ENCODE peak calls at places on chromosomes 6 and 20, in seven cellular contexts. P is GM12878, T is HepG2, Z is GM12892, W is SK-N-SH, N is K562, V is H1. D is an unnamed sample.

GRCh38 chr6:137218917-137219663 is at the start of gene IFNGR1:
- DNase-seq in T (peak), P (peak), W (peak), Z (peak), V (peak), N (peak), D (peak)

GRCh38 chr6:43669050-43669921 is 18.3 kb downstream of the MRPS18A start:
- DNase-seq in N (peak), Z (no peak), V (no peak), W (peak), P (no peak), T (no peak), D (no peak)

GRCh38 chr6:124885171-124885570 is 77.1 kb upstream of the RNF217 start:
- DNase-seq in P (no peak), V (no peak), Z (no peak), W (no peak), N (no peak), T (no peak), D (no peak)

GRCh38 chr6:44078795-44079671 is 48.2 kb downstream of the MRPL14 start:
- DNase-seq in P (no peak), Z (peak), T (peak), V (no peak), W (peak), N (peak), D (no peak)

GRCh38 chr6:43013020-43013842 is 515 bp downstream of the MEA1 start:
- DNase-seq in Z (no peak), V (no peak), T (no peak), W (no peak), P (no peak), N (peak), D (peak)

GRCh38 chr6:15631380-15631913 is 31.4 kb downstream of the DTNBP1 start:
- DNase-seq in P (no peak), Z (no peak), N (no peak), V (no peak), W (peak), T (peak), D (no peak)

GRCh38 chr6:41698350-41698781 is 37.0 kb downstream of the TFEB start:
- DNase-seq in T (no peak), N (no peak), W (peak), Z (no peak), V (no peak), P (no peak), D (no peak)

GRCh38 chr6:108168026-108168463 is 2.2 kb downstream of the NR2E1 start:
- DNase-seq in P (no peak), Z (no peak), T (no peak), W (no peak), N (no peak), V (no peak), D (no peak)

GRCh38 chr6:47007657-47008396 is 34.3 kb downstream of the ADGRF1 start:
- DNase-seq in Z (no peak), N (no peak), W (no peak), P (no peak), V (no peak), T (no peak), D (no peak)

GRCh38 chr6:12545837-12546658 is 170.5 kb upstream of the PHACTR1 start:
- DNase-seq in Z (no peak), T (no peak), V (no peak), N (no peak), W (no peak), P (no peak), D (no peak)

GRCh38 chr6:32112436-32112980 is 3.4 kb upstream of the TNXB start:
- DNase-seq in Z (no peak), N (no peak), V (no peak), W (no peak), P (no peak), T (no peak), D (no peak)

GRCh38 chr6:24743265-24743943 is 24.4 kb upstream of the C6orf62 start:
- DNase-seq in W (no peak), N (peak), T (no peak), V (no peak), Z (peak), P (peak), D (no peak)

GRCh38 chr20:36483919-36484808 is 57.2 kb upstream of the MYL9 start:
- DNase-seq in P (no peak), W (peak), T (no peak), V (no peak), N (no peak), Z (no peak), D (no peak)

DNA sequence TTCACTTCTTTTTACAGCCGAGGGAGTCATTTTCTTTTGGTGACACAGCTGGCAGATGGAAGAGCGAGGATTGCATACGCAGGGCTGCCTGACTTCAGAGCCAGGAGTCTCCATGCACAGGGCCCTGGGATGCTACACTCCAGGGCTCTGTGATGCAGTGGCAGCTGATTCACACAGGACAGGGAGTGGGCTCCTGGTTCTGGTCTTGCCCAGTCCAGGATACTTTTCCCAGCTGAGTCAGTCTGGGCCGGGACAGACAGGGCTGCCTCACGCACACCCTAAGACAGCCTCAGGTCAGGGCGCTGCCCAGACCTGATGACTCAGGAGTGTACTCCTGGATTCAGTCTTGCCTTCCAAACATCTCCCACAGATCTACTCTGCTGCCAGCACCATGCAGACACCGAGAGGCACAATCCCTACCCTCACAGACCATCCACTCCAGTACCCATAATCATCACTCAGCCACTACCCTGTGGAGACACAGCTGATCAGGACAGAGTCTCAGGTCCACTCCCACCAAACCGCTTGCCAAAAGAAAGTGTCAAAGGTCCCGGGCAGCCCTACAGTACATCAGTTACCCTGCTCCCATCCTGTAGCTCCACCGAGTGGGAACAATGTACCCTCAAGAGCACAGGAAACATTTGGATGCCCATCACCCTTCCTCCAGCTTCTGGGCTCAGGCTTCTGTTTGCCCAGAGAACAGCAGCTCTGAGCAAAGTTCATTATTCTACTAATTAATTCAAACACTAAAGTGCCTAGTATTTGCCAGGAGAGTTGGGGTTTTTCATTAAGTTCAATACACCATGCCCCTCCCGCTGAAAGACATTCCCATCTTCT is 11.5 kb downstream of the SDC4 start:
- DNase-seq in T (peak), Z (no peak), W (no peak), N (no peak), V (no peak), P (no peak), D (no peak)
- TF ChIP-seq TAF1 in T (no peak), Z (no peak), W (no peak), N (no peak), V (no peak), P (no peak), D (no peak)

DNA sequence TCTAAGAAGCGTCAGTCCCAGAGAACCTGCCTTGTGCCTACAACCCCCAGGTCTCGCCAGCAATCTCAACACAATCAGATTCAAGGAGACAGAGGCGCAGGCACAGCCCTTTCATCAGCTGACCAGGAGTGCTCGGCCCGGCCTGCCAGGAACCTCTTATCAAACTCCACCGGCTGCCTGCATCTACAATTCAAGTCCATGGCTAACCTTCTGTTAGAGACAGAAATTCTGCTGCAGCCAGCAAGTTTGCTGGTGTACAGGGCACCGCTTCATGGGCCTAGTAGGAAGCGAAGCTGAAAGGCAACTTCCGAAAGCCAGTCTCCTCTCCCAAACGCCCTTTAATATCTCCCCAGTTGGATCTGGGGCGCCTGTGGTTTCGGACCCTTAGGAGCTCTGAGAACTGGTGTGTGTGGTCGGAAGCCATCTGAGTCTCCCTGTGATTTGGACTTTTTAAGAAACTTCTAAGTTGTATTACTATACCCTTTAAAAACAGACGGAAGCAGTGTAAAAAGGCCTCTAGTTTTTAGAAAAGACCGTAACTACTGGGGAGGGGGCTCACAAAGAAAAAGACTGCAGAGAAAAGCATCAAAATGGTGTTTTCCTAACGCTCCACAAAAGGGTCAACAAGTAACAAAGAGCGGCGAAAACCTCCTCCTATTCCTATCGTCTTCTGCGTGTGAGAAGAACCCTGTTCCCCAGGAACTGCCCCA is 1.7 kb downstream of the EZR start:
- DNase-seq in V (no peak), N (peak), Z (no peak), P (no peak), W (peak), T (peak), D (no peak)
- TF ChIP-seq TAF1 in V (no peak), N (no peak), Z (no peak), P (no peak), W (no peak), T (no peak), D (peak)

DNA sequence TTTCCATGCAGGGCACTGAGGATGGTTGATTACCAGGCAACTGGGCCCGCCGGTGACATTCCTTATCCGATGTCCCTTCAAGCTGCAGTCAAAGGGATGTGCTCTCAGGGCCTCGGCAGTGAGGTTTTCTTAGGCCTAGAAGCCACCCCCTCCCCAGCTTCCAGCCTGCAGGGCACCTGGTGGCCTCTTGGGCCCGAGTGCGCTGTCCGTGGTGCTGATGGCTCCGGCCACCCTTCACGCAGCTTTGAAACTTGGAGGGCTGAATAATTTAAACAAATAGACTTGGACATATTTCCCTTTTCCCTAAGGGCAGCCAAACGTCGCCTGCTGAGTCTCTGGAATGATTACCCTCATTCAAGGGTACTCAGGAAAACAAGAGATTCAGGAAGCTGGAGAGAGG is 8.9 kb upstream of the MLN start:
- DNase-seq in V (peak), N (peak), W (peak), T (peak), P (no peak), Z (peak), D (peak)
- TF ChIP-seq TAF1 in V (no peak), N (no peak), W (no peak), T (no peak), P (no peak), Z (no peak), D (no peak)

DNA sequence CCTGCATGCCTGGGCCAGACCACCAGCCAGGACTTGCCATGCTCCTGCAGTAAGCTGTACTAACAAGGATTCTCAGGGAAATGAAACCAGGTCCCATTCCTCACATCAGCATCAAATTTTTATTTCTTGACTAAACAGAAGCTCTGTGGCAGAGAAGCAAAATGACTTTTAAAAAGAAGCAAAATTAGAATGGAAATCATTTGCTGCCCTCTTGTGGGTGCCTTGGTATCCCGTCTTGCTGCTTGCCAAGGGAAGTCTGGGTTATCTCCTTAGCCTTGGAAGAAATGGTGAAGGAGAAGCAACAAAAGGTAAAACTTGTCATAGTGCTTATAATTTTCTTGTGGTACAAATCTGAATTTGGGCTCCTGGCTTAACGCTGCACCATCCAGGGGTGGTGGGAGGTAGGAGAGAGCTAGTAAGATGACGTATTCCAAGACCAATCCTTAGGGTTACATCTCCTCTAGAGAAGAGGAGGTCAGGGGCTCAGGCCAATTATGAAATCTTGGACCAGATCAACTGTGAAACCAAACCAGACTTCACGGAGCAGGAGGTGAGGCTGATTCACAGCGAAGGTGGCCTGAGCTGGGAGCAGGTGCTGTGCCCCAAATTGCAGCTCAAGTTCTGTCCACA is 107.5 kb downstream of the FAXC start:
- DNase-seq in P (no peak), Z (no peak), N (peak), V (no peak), T (peak), W (peak), D (peak)
- TF ChIP-seq TAF1 in P (no peak), Z (no peak), N (no peak), V (no peak), T (no peak), W (no peak), D (no peak)

GRCh38 chr20:17841751-17842191 is 126.8 kb downstream of the SNX5 start:
- DNase-seq in W (no peak), T (no peak), Z (no peak), P (no peak), N (no peak), V (no peak), D (no peak)
- TF ChIP-seq TAF1 in W (no peak), T (no peak), Z (no peak), P (no peak), N (no peak), V (no peak), D (no peak)

GRCh38 chr6:6058054-6058444 is 51.3 kb upstream of the NRN1 start:
- DNase-seq in Z (no peak), T (no peak), W (no peak), N (no peak), P (no peak), V (no peak), D (no peak)

GRCh38 chr6:6052216-6052615 is 45.5 kb upstream of the NRN1 start:
- DNase-seq in Z (no peak), P (no peak), W (no peak), N (no peak), T (no peak), V (no peak), D (no peak)

DNA sequence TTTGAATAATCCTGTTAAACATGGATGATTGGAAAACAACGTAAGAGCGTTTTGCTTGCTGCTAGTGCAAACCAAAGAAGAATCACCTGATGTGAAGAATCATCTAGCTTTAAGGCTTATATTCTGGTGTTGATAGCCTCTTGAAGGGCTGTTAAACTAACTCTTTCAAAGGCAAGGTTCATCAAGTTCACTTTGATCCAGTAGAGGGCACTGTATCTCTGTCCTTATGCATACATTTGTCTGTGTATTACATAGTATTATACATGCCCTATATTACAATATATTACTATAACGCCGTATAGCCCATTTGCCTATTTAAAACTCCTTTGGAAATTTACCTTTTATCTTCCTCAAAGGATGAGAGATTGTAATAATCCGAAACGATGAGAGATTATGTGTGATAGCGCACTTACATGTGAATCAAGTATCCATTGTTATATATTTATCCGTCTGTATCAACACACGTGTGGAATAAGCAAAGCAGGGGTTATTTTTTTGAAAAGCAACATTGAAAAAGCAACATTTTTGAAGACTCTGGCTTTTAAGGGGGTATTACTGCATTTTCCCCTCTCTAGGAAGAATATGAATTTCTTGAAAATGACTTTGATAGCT is 50.8 kb upstream of the NRN1 start:
- DNase-seq in V (no peak), N (peak), T (peak), P (peak), Z (no peak), W (peak), D (peak)
- TF ChIP-seq TAF1 in V (no peak), N (no peak), T (no peak), P (no peak), Z (no peak), W (no peak), D (no peak)

GRCh38 chr6:30101939-30102700 is 10.8 kb downstream of the TRIM31 start:
- DNase-seq in W (peak), N (peak), P (no peak), T (peak), V (peak), Z (peak), D (peak)
- TF ChIP-seq TAF1 in W (no peak), N (no peak), P (no peak), T (peak), V (peak), Z (no peak), D (no peak)

GRCh38 chr6:139583420-139583819 is 209.0 kb upstream of the CITED2 start:
- DNase-seq in V (no peak), N (no peak), P (no peak), W (no peak), Z (no peak), T (peak), D (no peak)

GRCh38 chr6:139581485-139581865 is 207.0 kb upstream of the CITED2 start:
- DNase-seq in P (no peak), T (no peak), N (no peak), W (no peak), V (no peak), Z (no peak), D (no peak)

GRCh38 chr6:139577991-139578604 is 203.7 kb upstream of the CITED2 start:
- DNase-seq in Z (no peak), N (no peak), P (no peak), T (peak), V (no peak), W (no peak), D (no peak)

GRCh38 chr6:139582956-139583355 is 208.5 kb upstream of the CITED2 start:
- DNase-seq in Z (no peak), V (no peak), W (no peak), P (no peak), N (no peak), T (no peak), D (no peak)

DNA sequence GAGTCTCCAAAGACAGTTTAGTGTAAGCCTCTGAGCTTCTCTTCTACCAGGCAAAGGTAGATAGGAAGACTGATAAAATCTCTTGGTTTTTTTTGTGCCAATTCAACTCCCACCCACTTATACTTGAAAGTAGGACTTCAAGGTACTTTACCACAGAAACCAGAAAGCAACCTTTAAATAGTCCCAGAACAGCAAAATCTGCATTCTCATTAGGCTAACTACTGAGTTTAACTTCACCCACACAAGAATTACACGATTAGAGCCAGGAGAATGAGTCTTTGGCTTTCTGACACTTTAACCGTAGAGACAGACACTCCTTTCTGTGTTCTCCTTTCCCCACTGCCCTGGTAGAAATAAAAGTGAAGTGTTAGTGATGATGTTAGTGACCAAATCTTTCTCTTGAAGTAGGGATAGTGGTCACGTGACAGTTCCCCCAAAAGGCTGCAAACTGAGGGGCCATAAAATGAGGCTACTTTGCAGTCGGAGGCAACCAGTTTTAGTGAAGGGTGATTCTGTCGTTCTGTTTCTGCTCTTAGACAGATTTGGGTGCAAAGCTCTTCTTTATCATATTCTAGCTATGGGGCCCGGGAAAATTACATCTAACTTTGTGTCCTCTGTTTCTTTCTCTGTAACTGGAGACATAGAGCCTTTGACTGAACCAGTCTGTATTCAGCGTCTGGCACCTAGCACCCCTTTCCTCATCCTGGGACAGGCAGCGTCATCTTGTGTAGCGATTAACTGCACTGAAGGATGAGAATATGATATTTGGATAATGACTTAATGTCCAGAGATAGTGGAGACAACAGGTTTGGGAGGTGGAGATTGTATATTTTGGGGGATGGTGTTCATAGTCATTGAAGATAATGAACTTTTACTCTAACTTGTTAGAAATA is 206.4 kb upstream of the CITED2 start:
- DNase-seq in V (no peak), T (no peak), W (no peak), P (peak), N (no peak), Z (no peak), D (peak)
- TF ChIP-seq TAF1 in V (no peak), T (no peak), W (no peak), P (no peak), N (no peak), Z (no peak), D (no peak)

GRCh38 chr6:16669227-16669626 is 92.0 kb downstream of the ATXN1 start:
- DNase-seq in W (no peak), P (no peak), T (peak), Z (no peak), V (no peak), N (no peak), D (no peak)
- TF ChIP-seq TAF1 in W (no peak), P (no peak), T (no peak), Z (no peak), V (no peak), N (no peak), D (no peak)

D was measured in GM12891.